ENCODE peak calls at places on chromosomes 13 and 19, in seven cellular contexts. One of them, this sample, is unnamed.

GRCh38 chr19:16027528-16027927 is 48.8 kb upstream of the TPM4 start:
- DNase-seq in neural crest cell: no peak
- DNase-seq in pancreas: no peak
- DNase-seq in heart left ventricle: no peak
- DNase-seq in AG10803: no peak
- DNase-seq in Ammon's horn: no peak
- DNase-seq in mucosa of gallbladder: no peak
- DNase-seq in this sample: no peak

GRCh38 chr19:14081797-14082674 is 3.5 kb downstream of the C19orf67 start:
- DNase-seq in AG10803: peak; percentile 33
- DNase-seq in Ammon's horn: no peak
- DNase-seq in pancreas: peak; percentile 68
- DNase-seq in neural crest cell: no peak
- DNase-seq in mucosa of gallbladder: no peak
- DNase-seq in heart left ventricle: no peak
- DNase-seq in this sample: peak; percentile 57

GRCh38 chr19:1189419-1189818 is 15.4 kb upstream of the SBNO2 start:
- DNase-seq in neural crest cell: no peak
- DNase-seq in Ammon's horn: no peak
- DNase-seq in heart left ventricle: no peak
- DNase-seq in AG10803: no peak
- DNase-seq in pancreas: no peak
- DNase-seq in mucosa of gallbladder: no peak
- DNase-seq in this sample: no peak

GRCh38 chr19:5947435-5947834 is 30.5 kb downstream of the RANBP3 start:
- DNase-seq in pancreas: peak; percentile 59
- DNase-seq in heart left ventricle: peak; percentile 77
- DNase-seq in Ammon's horn: peak; percentile 94
- DNase-seq in mucosa of gallbladder: peak; percentile 74
- DNase-seq in AG10803: peak; percentile 76
- DNase-seq in neural crest cell: no peak
- DNase-seq in this sample: no peak

GRCh38 chr13:49441312-49441711 is 2.6 kb downstream of the CAB39L start:
- DNase-seq in AG10803: no peak
- DNase-seq in mucosa of gallbladder: no peak
- DNase-seq in heart left ventricle: no peak
- DNase-seq in pancreas: no peak
- DNase-seq in Ammon's horn: no peak
- DNase-seq in neural crest cell: no peak
- DNase-seq in this sample: no peak

GRCh38 chr13:44313674-44314073 is 60.0 kb upstream of the SERP2 start:
- DNase-seq in heart left ventricle: no peak
- DNase-seq in Ammon's horn: no peak
- DNase-seq in pancreas: no peak
- DNase-seq in AG10803: peak; percentile 80
- DNase-seq in neural crest cell: no peak
- DNase-seq in mucosa of gallbladder: no peak
- DNase-seq in this sample: no peak

GRCh38 chr19:56170261-56170660 is 5.5 kb upstream of the GALP start:
- DNase-seq in AG10803: no peak
- DNase-seq in Ammon's horn: no peak
- DNase-seq in mucosa of gallbladder: peak; percentile 31
- DNase-seq in pancreas: no peak
- DNase-seq in heart left ventricle: no peak
- DNase-seq in neural crest cell: no peak
- DNase-seq in this sample: no peak

GRCh38 chr19:49553451-49554271 is 25.9 kb downstream of the RCN3 start:
- DNase-seq in heart left ventricle: no peak
- DNase-seq in pancreas: peak; percentile 82
- DNase-seq in neural crest cell: no peak
- DNase-seq in Ammon's horn: no peak
- DNase-seq in AG10803: peak; percentile 63
- DNase-seq in mucosa of gallbladder: no peak
- DNase-seq in this sample: peak; percentile 77

GRCh38 chr13:43915451-43915850 is 35.7 kb downstream of the LACC1 start:
- DNase-seq in pancreas: no peak
- DNase-seq in mucosa of gallbladder: no peak
- DNase-seq in AG10803: peak; percentile 55
- DNase-seq in heart left ventricle: no peak
- DNase-seq in Ammon's horn: no peak
- DNase-seq in neural crest cell: no peak
- DNase-seq in this sample: no peak

GRCh38 chr13:23268441-23268840 is 87.7 kb downstream of the SGCG start:
- DNase-seq in neural crest cell: no peak
- DNase-seq in heart left ventricle: no peak
- DNase-seq in pancreas: no peak
- DNase-seq in Ammon's horn: no peak
- DNase-seq in AG10803: no peak
- DNase-seq in mucosa of gallbladder: no peak
- DNase-seq in this sample: no peak

GRCh38 chr19:10402441-10403038 is 802 bp downstream of the CDC37 start:
- DNase-seq in mucosa of gallbladder: no peak
- DNase-seq in Ammon's horn: no peak
- DNase-seq in heart left ventricle: peak; percentile 77
- DNase-seq in neural crest cell: no peak
- DNase-seq in pancreas: no peak
- DNase-seq in AG10803: no peak
- DNase-seq in this sample: peak; percentile 61

This sample was measured in colonic mucosa.